ENCODE peak calls at places on chromosomes 5 and 9, in six cellular contexts. K is tibial nerve, W is upper lobe of left lung, C is SK-N-SH, Y is A549, B is stomach. S is an unnamed sample.

GRCh38 chr5:84202136-84202535 is 182.5 kb downstream of the EDIL3 start:
- DNase-seq in K (no peak), C (no peak), Y (no peak), B (no peak), W (no peak), S (no peak)

GRCh38 chr5:51632794-51633193 is 249.5 kb downstream of the ISL1 start:
- DNase-seq in W (no peak), B (peak; percentile 26), C (no peak), K (no peak), Y (no peak), S (no peak)

GRCh38 chr9:108751301-108751824 is 104.4 kb downstream of the ACTL7B start:
- DNase-seq in W (no peak), C (no peak), Y (no peak), B (no peak), K (no peak), S (no peak)

GRCh38 chr5:30475429-30475828 is 718.1 kb upstream of the CDH6 start:
- DNase-seq in C (no peak), K (no peak), W (no peak), Y (no peak), B (no peak), S (no peak)

GRCh38 chr9:119284587-119285337 is 84.5 kb downstream of the BRINP1 start:
- DNase-seq in W (no peak), Y (no peak), K (no peak), B (no peak), C (no peak), S (no peak)

GRCh38 chr5:124457101-124457500 is 289.3 kb downstream of the ZNF608 start:
- DNase-seq in B (no peak), K (no peak), W (no peak), Y (no peak), C (no peak), S (no peak)

GRCh38 chr5:90641528-90641927 is 82.9 kb downstream of the ADGRV1 start:
- DNase-seq in Y (no peak), C (no peak), B (no peak), W (no peak), K (no peak), S (no peak)

GRCh38 chr5:113336975-113337374 is 97.8 kb downstream of the TSSK1B start:
- DNase-seq in K (no peak), C (peak; percentile 22), Y (peak; percentile 51), W (no peak), B (no peak), S (no peak)

GRCh38 chr9:109297899-109298298 is 23.0 kb downstream of the EPB41L4B start:
- DNase-seq in B (no peak), K (no peak), Y (peak; percentile 26), W (no peak), C (no peak), S (no peak)

GRCh38 chr5:132419517-132420468 is 50.3 kb downstream of the SLC22A5 start:
- DNase-seq in Y (peak; percentile 84), B (peak; percentile 67), W (peak; percentile 84), K (peak; percentile 31), C (peak; percentile 91), S (peak; percentile 77)

GRCh38 chr5:153960269-153961215 is 78.2 kb downstream of the FAM114A2 start:
- DNase-seq in W (peak; percentile 21), B (no peak), C (no peak), Y (no peak), K (no peak), S (no peak)

GRCh38 chr5:10703676-10704075 is 57.4 kb downstream of the DAP start:
- DNase-seq in C (no peak), B (peak; percentile 75), K (no peak), Y (no peak), W (peak; percentile 8), S (peak; percentile 78)

GRCh38 chr9:86434039-86434726 is 80.0 kb upstream of the TUT7 start:
- DNase-seq in W (no peak), B (no peak), C (peak; percentile 56), K (no peak), Y (peak; percentile 57), S (no peak)

GRCh38 chr5:56941981-56942380 is 9.9 kb downstream of the MIER3 start:
- DNase-seq in W (no peak), Y (no peak), C (peak; percentile 12), K (no peak), B (no peak), S (no peak)

GRCh38 chr9:3386753-3387152 is 139.0 kb downstream of the RFX3 start:
- DNase-seq in K (no peak), W (no peak), Y (no peak), B (no peak), C (no peak), S (no peak)

GRCh38 chr5:58985759-58986158 is 402.9 kb downstream of the RAB3C start:
- DNase-seq in C (no peak), B (no peak), W (no peak), Y (no peak), K (no peak), S (no peak)

GRCh38 chr5:150780180-150780692 is 1.7 kb downstream of the SMIM3 start:
- DNase-seq in W (no peak), K (no peak), B (peak; percentile 31), C (no peak), Y (no peak), S (peak; percentile 59)

DNA sequence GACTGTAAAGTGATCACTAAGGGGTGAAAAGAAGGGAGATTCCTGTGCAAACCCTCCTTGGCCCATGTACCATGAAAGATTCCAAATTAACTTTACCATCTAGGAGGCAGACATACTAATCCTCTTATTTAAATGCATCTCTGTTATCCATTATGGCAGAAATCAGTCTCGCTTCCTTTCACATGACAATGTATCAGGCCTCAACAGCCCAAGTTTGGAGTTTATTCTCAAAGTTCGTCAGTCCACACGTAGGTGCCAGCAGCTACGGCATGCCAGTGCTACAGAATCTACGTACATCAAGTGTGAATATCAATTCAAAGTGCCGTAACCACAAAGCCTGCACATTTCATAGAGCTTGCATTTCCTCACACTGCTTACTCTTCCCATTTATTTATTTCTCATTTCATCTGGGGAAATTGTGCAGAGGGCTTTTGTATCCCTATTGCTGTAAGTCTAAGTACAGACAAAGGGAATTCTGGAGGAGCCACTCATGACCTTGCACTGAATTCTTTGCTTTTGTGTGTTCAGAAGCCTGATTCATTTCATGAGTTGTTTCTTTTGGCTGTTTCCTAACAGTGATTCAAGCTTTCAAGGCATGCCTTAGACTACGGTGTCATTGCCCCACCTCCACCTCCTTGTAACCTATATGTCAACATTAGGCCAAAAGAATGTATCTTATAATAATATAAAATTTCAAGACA is 10.0 kb downstream of the ENC1 start:
- DNase-seq in W (no peak), K (no peak), C (no peak), Y (peak; percentile 71), B (no peak), S (no peak)
- H3K4me1 ChIP-seq in W (peaks cover 38% of the 10 kb centered on the region), K (peaks cover 9% of the 10 kb centered on the region), C (peaks cover 48% of the 10 kb centered on the region), Y (peaks cover 67% of the 10 kb centered on the region), B (peaks cover 51% of the 10 kb centered on the region), S (no peaks in the 10 kb centered on the region)

DNA sequence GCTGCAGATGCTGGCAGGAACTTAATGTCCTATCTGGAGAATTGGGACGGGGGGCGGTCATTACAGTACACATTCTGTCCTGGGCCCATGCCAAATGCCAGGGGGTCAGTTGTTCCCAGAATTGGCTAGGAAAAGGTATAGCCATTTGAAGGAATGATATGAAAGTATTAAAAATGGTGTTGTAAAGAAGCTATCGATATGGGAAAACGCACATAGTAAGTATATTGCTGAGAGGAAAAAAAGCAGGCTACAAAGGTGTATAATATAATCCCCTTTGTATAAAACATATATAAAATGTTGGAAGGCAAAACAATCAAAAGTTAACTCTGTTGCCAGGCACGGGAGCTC is 450 bp upstream of the ARHGEF39 start:
- DNase-seq in Y (no peak), C (no peak), K (no peak), W (no peak), B (no peak), S (no peak)
- H3K4me3 ChIP-seq in Y (peak overlapping the region; percentile 71), C (peak overlapping the region; percentile 65), K (peak overlapping the region; percentile 60), W (peak overlapping the region; percentile 36), B (peak overlapping the region; percentile 44), S (peak overlapping the region; percentile 56)

GRCh38 chr9:89052470-89053097 is 61.3 kb downstream of the S1PR3 start:
- DNase-seq in W (no peak), B (no peak), C (no peak), K (no peak), Y (no peak), S (no peak)
- TF ChIP-seq EP300 in W (no peak), B (no peak), C (no peak), K (no peak), Y (no peak), S (no peak)

GRCh38 chr9:23590601-23591000 is 235.4 kb downstream of the ELAVL2 start:
- DNase-seq in Y (no peak), W (no peak), C (no peak), K (no peak), B (no peak), S (no peak)

GRCh38 chr9:23586906-23587305 is 239.1 kb downstream of the ELAVL2 start:
- DNase-seq in K (no peak), C (peak; percentile 29), W (no peak), Y (no peak), B (no peak), S (no peak)

GRCh38 chr9:23582836-23583235 is 243.2 kb downstream of the ELAVL2 start:
- DNase-seq in K (no peak), C (no peak), W (no peak), B (no peak), Y (no peak), S (no peak)

GRCh38 chr9:23587433-23587832 is 238.6 kb downstream of the ELAVL2 start:
- DNase-seq in K (no peak), C (no peak), Y (no peak), W (no peak), B (peak; percentile 27), S (no peak)

GRCh38 chr9:23587903-23588302 is 238.1 kb downstream of the ELAVL2 start:
- DNase-seq in B (no peak), W (no peak), C (no peak), K (no peak), Y (no peak), S (no peak)
- H3K4me1 ChIP-seq in B (no peaks in the 10 kb centered on the region), W (no peaks in the 10 kb centered on the region), C (no peaks in the 10 kb centered on the region), K (peaks cover 3% of the 10 kb centered on the region), Y (no peaks in the 10 kb centered on the region), S (no peaks in the 10 kb centered on the region)

GRCh38 chr5:169637085-169637855 is at the start of gene DOCK2:
- DNase-seq in B (peak; percentile 58), K (no peak), Y (no peak), W (peak; percentile 92), C (no peak), S (peak; percentile 72)
- H3K4me3 ChIP-seq in B (peak within 1 kb of the TSS; percentile 34), K (no peak within 1 kb of the TSS), Y (no peak within 1 kb of the TSS), W (peak within 1 kb of the TSS; percentile 24), C (no peak within 1 kb of the TSS), S (peak within 1 kb of the TSS; percentile 17)

S was measured in transverse colon.